ENCODE peak calls at places on chromosomes 13 and 19, in eight cellular contexts. Q is NCI-H1092; O is HL-60; H is activated naive CD4-positive, alpha-beta T cell treated with anti-CD3 and anti-CD28 coated beads, Interleukin-2, amount 50 U/mL, for 16 hours; S is ACHN; A is heart left ventricle; K is H7; W is thoracic aorta. B is an unnamed sample.

GRCh38 chr13:30148171-30148754 is 159.1 kb downstream of the KATNAL1 start:
- DNase-seq in Q (no peak), O (no peak), H (no peak), S (no peak), A (no peak), K (no peak), W (no peak), B (no peak)

GRCh38 chr19:38229585-38230073 is 5.6 kb upstream of the DPF1 start:
- DNase-seq in Q (peak), O (peak), H (peak), S (peak), A (peak), K (peak), W (no peak), B (peak)

GRCh38 chr13:50891206-50891605 is 18.4 kb upstream of the RNASEH2B start:
- DNase-seq in Q (no peak), O (no peak), H (no peak), S (no peak), A (no peak), K (no peak), W (no peak), B (no peak)

GRCh38 chr13:36133950-36134349 is 2.8 kb upstream of the DCLK1 start:
- DNase-seq in Q (no peak), O (no peak), H (no peak), S (no peak), A (no peak), K (no peak), W (no peak), B (no peak)

GRCh38 chr19:6572217-6572616 is 18.7 kb downstream of the CD70 start:
- DNase-seq in Q (no peak), O (peak), H (no peak), S (no peak), A (peak), K (no peak), W (no peak), B (peak)

GRCh38 chr13:99434258-99434788 is 66.9 kb upstream of the TM9SF2 start:
- DNase-seq in Q (no peak), O (no peak), H (peak), S (no peak), A (no peak), K (peak), W (no peak), B (no peak)

GRCh38 chr19:33518541-33518940 is 3.0 kb downstream of the PEPD start:
- DNase-seq in Q (no peak), O (no peak), H (no peak), S (no peak), A (no peak), K (peak), W (no peak), B (no peak)

GRCh38 chr19:55460670-55461258 is 678 bp downstream of the ISOC2 start:
- DNase-seq in Q (no peak), O (peak), H (peak), S (peak), A (peak), K (peak), W (peak), B (no peak)

GRCh38 chr19:13149628-13150186 is 468 bp downstream of the STX10 start:
- DNase-seq in Q (peak), O (peak), H (no peak), S (peak), A (peak), K (no peak), W (no peak), B (no peak)

GRCh38 chr13:25192936-25193335 is 20.8 kb upstream of the AMER2 start:
- DNase-seq in Q (no peak), O (no peak), H (no peak), S (no peak), A (no peak), K (no peak), W (no peak), B (peak)

GRCh38 chr19:58328999-58329398 is 2.2 kb downstream of the ZSCAN22 start:
- DNase-seq in Q (no peak), O (peak), H (no peak), S (no peak), A (no peak), K (peak), W (no peak), B (no peak)

GRCh38 chr13:40152145-40152544 is 496.7 kb downstream of the COG6 start:
- DNase-seq in Q (no peak), O (no peak), H (no peak), S (peak), A (no peak), K (no peak), W (peak), B (no peak)

GRCh38 chr19:41904118-41904870 is 21.3 kb downstream of the ARHGEF1 start:
- DNase-seq in Q (no peak), O (no peak), H (no peak), S (no peak), A (no peak), K (no peak), W (no peak), B (no peak)

GRCh38 chr19:55678121-55678671 is 3.2 kb downstream of the EPN1 start:
- DNase-seq in Q (no peak), O (peak), H (no peak), S (no peak), A (peak), K (no peak), W (no peak), B (peak)

GRCh38 chr19:5954293-5954692 is 23.6 kb downstream of the RANBP3 start:
- DNase-seq in Q (no peak), O (no peak), H (no peak), S (no peak), A (no peak), K (no peak), W (no peak), B (no peak)

GRCh38 chr13:97742084-97742483 is 211.4 kb upstream of the IPO5 start:
- DNase-seq in Q (no peak), O (no peak), H (no peak), S (no peak), A (no peak), K (no peak), W (no peak), B (no peak)

GRCh38 chr13:110109910-110110309 is 197.0 kb downstream of the COL4A1 start:
- DNase-seq in Q (no peak), O (no peak), H (no peak), S (peak), A (peak), K (peak), W (peak), B (peak)

GRCh38 chr19:58330458-58330857 is 3.7 kb downstream of the ZSCAN22 start:
- DNase-seq in Q (no peak), O (no peak), H (no peak), S (no peak), A (no peak), K (no peak), W (no peak), B (peak)

GRCh38 chr13:77386880-77387606 is 60.1 kb upstream of the MYCBP2 start:
- DNase-seq in Q (no peak), O (peak), H (no peak), S (no peak), A (no peak), K (no peak), W (peak), B (no peak)

GRCh38 chr13:67827992-67828391 is 597.9 kb upstream of the PCDH9 start:
- DNase-seq in Q (no peak), O (no peak), H (no peak), S (no peak), A (no peak), K (no peak), W (no peak), B (no peak)

GRCh38 chr19:37990362-37990761 is 83.4 kb downstream of the SIPA1L3 start:
- DNase-seq in Q (no peak), O (no peak), H (no peak), S (no peak), A (no peak), K (no peak), W (no peak), B (no peak)

GRCh38 chr13:28477709-28477973 is 17.3 kb downstream of the FLT1 start:
- DNase-seq in Q (no peak), O (no peak), H (no peak), S (no peak), A (no peak), K (no peak), W (no peak), B (no peak)

GRCh38 chr13:26604784-26605183 is 47.3 kb downstream of the WASF3 start:
- DNase-seq in Q (no peak), O (no peak), H (no peak), S (no peak), A (no peak), K (no peak), W (no peak), B (no peak)

GRCh38 chr13:59112375-59112774 is 1051.4 kb downstream of the DIAPH3 start:
- DNase-seq in Q (no peak), O (no peak), H (no peak), S (peak), A (no peak), K (no peak), W (no peak), B (peak)

GRCh38 chr19:13731147-13731964 is 33.0 kb upstream of the MRI1 start:
- DNase-seq in Q (peak), O (peak), H (peak), S (peak), A (peak), K (peak), W (peak), B (peak)

GRCh38 chr19:5625641-5626040 is 2.8 kb downstream of the SAFB start:
- DNase-seq in Q (no peak), O (no peak), H (no peak), S (no peak), A (no peak), K (no peak), W (no peak), B (no peak)

GRCh38 chr19:1312732-1313694 is 27.3 kb downstream of the EFNA2 start:
- DNase-seq in Q (no peak), O (no peak), H (no peak), S (peak), A (no peak), K (peak), W (no peak), B (no peak)